ENCODE peak calls at places on chromosomes 4 and X, in seven cellular contexts. P is prostate gland, A is ovary, T is pancreas, S is tibial nerve, X is right lobe of liver, N is mucosa of descending colon. R is an unnamed sample. For H3K36me3, the result is how much of the 10 kb centered on the place peaks cover.

GRCh38 chr4:129468624-129469023 is 372.7 kb downstream of the C4orf33 start:
- DNase-seq in P (no peak), A (no peak), T (no peak), S (no peak), X (no peak), N (no peak), R (no peak)

GRCh38 chr4:148170408-148171385 is 271.5 kb downstream of the NR3C2 start:
- DNase-seq in P (no peak), A (no peak), T (no peak), S (no peak), X (no peak), N (peak), R (no peak)

GRCh38 chrX:3697701-3698279 is 15.7 kb downstream of the PRKX start:
- DNase-seq in P (peak), A (no peak), T (peak), S (peak), X (no peak), N (peak), R (no peak)

GRCh38 chr4:119783200-119783978 is 154.8 kb upstream of the PDE5A start:
- DNase-seq in P (no peak), A (no peak), T (no peak), S (no peak), X (peak), N (no peak), R (no peak)

GRCh38 chrX:114267127-114267526 is 316.8 kb upstream of the HTR2C start:
- DNase-seq in P (no peak), A (no peak), T (no peak), S (no peak), X (no peak), N (no peak), R (no peak)

GRCh38 chr4:99483636-99484035 is 27.2 kb upstream of the C4orf17 start:
- DNase-seq in P (no peak), A (no peak), T (no peak), S (no peak), X (no peak), N (no peak), R (no peak)

GRCh38 chr4:161287678-161288352 is 876.0 kb downstream of the FSTL5 start:
- DNase-seq in P (no peak), A (no peak), T (no peak), S (no peak), X (no peak), N (no peak), R (no peak)

GRCh38 chrX:52608961-52609360 is 45.7 kb downstream of the SSX7 start:
- DNase-seq in P (no peak), A (no peak), T (no peak), S (no peak), X (no peak), N (no peak), R (no peak)

GRCh38 chr4:47798165-47798564 is 39.7 kb downstream of the CORIN start:
- DNase-seq in P (no peak), A (no peak), T (no peak), S (no peak), X (no peak), N (no peak), R (no peak)

GRCh38 chrX:129717902-129718301 is 20.9 kb upstream of the XPNPEP2 start:
- DNase-seq in P (no peak), A (no peak), T (no peak), S (no peak), X (no peak), N (no peak), R (no peak)

GRCh38 chrX:18964026-18964425 is 19.9 kb downstream of the PHKA2 start:
- DNase-seq in P (no peak), A (no peak), T (no peak), S (no peak), X (no peak), N (no peak), R (no peak)

GRCh38 chr4:13921805-13922204 is 294.3 kb upstream of the BOD1L1 start:
- DNase-seq in P (no peak), A (no peak), T (no peak), S (no peak), X (no peak), N (no peak), R (no peak)

GRCh38 chrX:16745659-16746058 is 26.2 kb downstream of the SYAP1 start:
- DNase-seq in P (no peak), A (no peak), T (no peak), S (no peak), X (no peak), N (no peak), R (no peak)

GRCh38 chr4:10115657-10116624 is 658 bp downstream of the WDR1 start:
- DNase-seq in P (peak), A (peak), T (peak), S (no peak), X (peak), N (peak), R (no peak)

GRCh38 chr4:34512631-34513030 is 1731.7 kb downstream of the ARAP2 start:
- DNase-seq in P (no peak), A (no peak), T (no peak), S (no peak), X (no peak), N (no peak), R (no peak)

GRCh38 chr4:110631582-110632505 is 9.0 kb upstream of the PITX2 start:
- DNase-seq in P (peak), A (no peak), T (peak), S (no peak), X (peak), N (peak), R (peak)

GRCh38 chr4:86178216-86178615 is 181.6 kb downstream of the MAPK10 start:
- DNase-seq in P (no peak), A (no peak), T (no peak), S (no peak), X (no peak), N (no peak), R (no peak)

GRCh38 chr4:157217708-157218107 is 2.8 kb upstream of the GRIA2 start:
- DNase-seq in P (no peak), A (no peak), T (no peak), S (no peak), X (no peak), N (no peak), R (no peak)

GRCh38 chrX:120023259-120023658 is 54.2 kb downstream of the RHOXF2B start:
- DNase-seq in P (no peak), A (no peak), T (no peak), S (no peak), X (no peak), N (no peak), R (no peak)

DNA sequence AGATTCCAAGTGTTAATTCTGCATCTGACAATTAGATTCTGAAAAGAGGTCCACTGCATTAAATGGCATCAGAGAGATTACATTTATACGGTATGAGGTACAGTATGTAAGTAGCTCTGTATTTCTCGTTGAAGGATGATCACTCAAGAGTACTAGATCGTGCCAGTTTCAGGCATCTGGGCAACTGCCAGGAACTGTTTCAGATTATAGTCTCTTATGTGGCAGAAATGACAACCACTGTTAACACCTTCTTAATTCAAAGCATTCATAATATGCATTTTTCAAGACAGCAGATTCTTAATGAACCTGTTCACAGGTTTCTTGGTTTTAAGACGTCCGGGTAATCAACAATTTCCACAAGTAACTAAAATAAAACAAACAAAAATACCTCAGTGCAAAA is 1.6 kb downstream of the ANKRD50 start:
- DNase-seq in P (no peak), A (no peak), T (no peak), S (no peak), X (no peak), N (no peak), R (no peak)
- H3K4me3 ChIP-seq in P (peak), A (no peak), T (peak), S (peak), X (peak), N (no peak), R (peak)

GRCh38 chr4:124943938-124944337 is 231.4 kb upstream of the ANKRD50 start:
- DNase-seq in P (no peak), A (no peak), T (no peak), S (no peak), X (no peak), N (no peak), R (no peak)
- TF ChIP-seq CTCF in P (no peak), A (no peak), T (no peak), S (no peak), X (no peak), N (no peak), R (no peak)

DNA sequence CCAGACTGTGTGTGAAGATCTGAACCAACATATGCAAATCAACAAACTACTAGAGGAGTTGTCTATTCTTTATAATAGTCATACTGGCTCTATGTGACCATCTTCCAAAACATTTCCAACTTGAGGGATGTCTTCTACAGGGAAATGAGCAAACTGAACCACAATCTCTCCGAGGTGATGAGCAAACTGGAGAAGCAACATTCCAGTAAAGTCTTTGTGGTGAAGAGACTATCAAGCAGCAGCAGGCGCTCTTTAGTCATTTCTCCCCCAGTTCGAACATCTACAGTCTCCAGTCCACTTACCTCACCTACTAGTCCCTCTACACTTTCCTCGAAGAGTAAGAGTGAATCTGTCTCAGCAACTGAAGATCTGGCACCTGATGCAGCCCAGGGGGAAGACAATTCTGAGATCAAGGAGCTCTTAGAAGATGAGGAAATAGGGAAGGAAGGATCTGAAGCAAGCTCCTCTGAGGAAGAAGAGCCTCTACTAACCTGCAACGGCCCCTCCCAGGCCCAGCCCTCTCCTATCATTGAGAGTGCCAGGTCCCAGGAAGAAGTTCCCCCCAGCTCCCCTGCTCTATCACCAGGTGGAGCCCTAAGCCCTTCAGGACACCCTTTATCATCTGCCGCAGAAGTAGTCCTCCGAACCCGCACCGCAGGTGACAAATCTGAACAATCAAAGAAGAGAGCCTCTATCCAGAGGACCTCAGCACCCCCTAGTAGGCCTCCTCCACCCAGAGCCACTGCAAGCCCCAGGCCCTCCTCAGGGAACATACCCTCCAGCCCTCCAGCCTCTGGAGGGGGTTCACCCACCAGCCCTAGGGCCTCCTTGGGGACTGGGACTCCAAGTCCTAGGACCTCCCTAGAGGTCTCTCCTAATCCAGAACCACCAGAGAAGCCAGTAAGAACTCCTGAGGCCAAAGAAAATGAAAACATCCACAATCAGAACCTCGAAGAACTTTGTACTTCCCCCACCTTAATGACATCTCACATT is 98.1 kb downstream of the HNRNPD start:
- DNase-seq in P (no peak), A (no peak), T (no peak), S (no peak), X (no peak), N (no peak), R (no peak)
- H3K36me3 ChIP-seq in P (under half), A (under half), T (under half), S (under half), X (under half), N (under half), R (under half)

GRCh38 chr4:62871057-62871456 is 1538.2 kb downstream of the TECRL start:
- DNase-seq in P (no peak), A (no peak), T (no peak), S (no peak), X (no peak), N (no peak), R (no peak)
- H3K4me3 ChIP-seq in P (no peak), A (no peak), T (no peak), S (no peak), X (no peak), N (no peak), R (no peak)

R was measured in BJ.